ENCODE peak calls at places on chromosomes 5 and 9, in seven cellular contexts. Y, G, P, S, I, J and V are unnamed samples.

GRCh38 chr5:132059696-132060500 is 557 bp upstream of the IL3 start:
- DNase-seq in Y (no peak), G (no peak), P (no peak), S (no peak), I (peak; percentile 3), J (no peak), V (no peak)

GRCh38 chr5:81268797-81269196 is 32.6 kb upstream of the ZCCHC9 start:
- DNase-seq in Y (no peak), G (peak; percentile 54), P (no peak), S (no peak), I (no peak), J (no peak), V (peak; percentile 38)

GRCh38 chr9:83981126-83981871 is 694 bp downstream of the RMI1 start:
- DNase-seq in Y (no peak), G (no peak), P (no peak), S (no peak), I (peak; percentile 48), J (no peak), V (no peak)

GRCh38 chr9:3576358-3576757 is 50.6 kb upstream of the RFX3 start:
- DNase-seq in Y (no peak), G (no peak), P (no peak), S (no peak), I (no peak), J (no peak), V (no peak)

GRCh38 chr5:42950466-42951168 is 89.5 kb downstream of the ANXA2R start:
- DNase-seq in Y (peak; percentile 32), G (no peak), P (no peak), S (peak; percentile 48), I (peak; percentile 31), J (peak; percentile 42), V (peak; percentile 97)

GRCh38 chr9:3150030-3150429 is 306.1 kb upstream of the PUM3 start:
- DNase-seq in Y (no peak), G (peak; percentile 35), P (no peak), S (no peak), I (no peak), J (no peak), V (no peak)

GRCh38 chr9:6305954-6306563 is 22.1 kb upstream of the TPD52L3 start:
- DNase-seq in Y (peak; percentile 23), G (peak; percentile 42), P (no peak), S (peak; percentile 11), I (peak; percentile 31), J (no peak), V (peak; percentile 32)

GRCh38 chr9:133160742-133161541 is 2.8 kb downstream of the GBGT1 start:
- DNase-seq in Y (no peak), G (peak; percentile 52), P (no peak), S (no peak), I (peak; percentile 88), J (peak; percentile 67), V (peak; percentile 68)

GRCh38 chr9:125329978-125330377 is 68.4 kb downstream of the GAPVD1 start:
- DNase-seq in Y (no peak), G (no peak), P (no peak), S (no peak), I (no peak), J (no peak), V (no peak)
- TF ChIP-seq YY1 in Y (no peak), G (no peak), P (no peak), S (no peak), I (no peak), J (no peak), V (no peak)

GRCh38 chr9:36158122-36158521 is 11.1 kb upstream of the CCIN start:
- DNase-seq in Y (no peak), G (no peak), P (no peak), S (no peak), I (no peak), J (no peak), V (no peak)

GRCh38 chr9:36162211-36162610 is 7.0 kb upstream of the CCIN start:
- DNase-seq in Y (no peak), G (no peak), P (no peak), S (no peak), I (no peak), J (no peak), V (no peak)

GRCh38 chr9:36161187-36161586 is 8.0 kb upstream of the CCIN start:
- DNase-seq in Y (no peak), G (no peak), P (no peak), S (no peak), I (no peak), J (no peak), V (no peak)

GRCh38 chr9:36163049-36163839 is 5.9 kb upstream of the CCIN start:
- DNase-seq in Y (no peak), G (peak; percentile 54), P (peak; percentile 85), S (peak; percentile 96), I (peak; percentile 89), J (no peak), V (no peak)

GRCh38 chr9:36158917-36159316 is 10.3 kb upstream of the CCIN start:
- DNase-seq in Y (no peak), G (no peak), P (no peak), S (no peak), I (no peak), J (no peak), V (no peak)
- TF ChIP-seq YY1 in Y (no peak), G (no peak), P (no peak), S (no peak), I (no peak), J (no peak), V (no peak)

GRCh38 chr9:124343533-124344290 is 71.5 kb downstream of the PSMB7 start:
- DNase-seq in Y (no peak), G (no peak), P (no peak), S (no peak), I (no peak), J (no peak), V (no peak)

GRCh38 chr9:124341455-124342170 is 73.6 kb downstream of the PSMB7 start:
- DNase-seq in Y (no peak), G (no peak), P (no peak), S (no peak), I (no peak), J (no peak), V (no peak)

GRCh38 chr9:124342946-124343485 is 72.2 kb downstream of the PSMB7 start:
- DNase-seq in Y (no peak), G (no peak), P (no peak), S (no peak), I (no peak), J (no peak), V (no peak)

GRCh38 chr9:124344291-124345050 is 70.8 kb downstream of the PSMB7 start:
- DNase-seq in Y (no peak), G (no peak), P (no peak), S (no peak), I (no peak), J (no peak), V (no peak)

GRCh38 chr9:124342402-124342945 is 72.8 kb downstream of the PSMB7 start:
- DNase-seq in Y (no peak), G (no peak), P (no peak), S (no peak), I (no peak), J (no peak), V (no peak)
- TF ChIP-seq YY1 in Y (no peak), G (no peak), P (no peak), S (no peak), I (no peak), J (no peak), V (no peak)

DNA sequence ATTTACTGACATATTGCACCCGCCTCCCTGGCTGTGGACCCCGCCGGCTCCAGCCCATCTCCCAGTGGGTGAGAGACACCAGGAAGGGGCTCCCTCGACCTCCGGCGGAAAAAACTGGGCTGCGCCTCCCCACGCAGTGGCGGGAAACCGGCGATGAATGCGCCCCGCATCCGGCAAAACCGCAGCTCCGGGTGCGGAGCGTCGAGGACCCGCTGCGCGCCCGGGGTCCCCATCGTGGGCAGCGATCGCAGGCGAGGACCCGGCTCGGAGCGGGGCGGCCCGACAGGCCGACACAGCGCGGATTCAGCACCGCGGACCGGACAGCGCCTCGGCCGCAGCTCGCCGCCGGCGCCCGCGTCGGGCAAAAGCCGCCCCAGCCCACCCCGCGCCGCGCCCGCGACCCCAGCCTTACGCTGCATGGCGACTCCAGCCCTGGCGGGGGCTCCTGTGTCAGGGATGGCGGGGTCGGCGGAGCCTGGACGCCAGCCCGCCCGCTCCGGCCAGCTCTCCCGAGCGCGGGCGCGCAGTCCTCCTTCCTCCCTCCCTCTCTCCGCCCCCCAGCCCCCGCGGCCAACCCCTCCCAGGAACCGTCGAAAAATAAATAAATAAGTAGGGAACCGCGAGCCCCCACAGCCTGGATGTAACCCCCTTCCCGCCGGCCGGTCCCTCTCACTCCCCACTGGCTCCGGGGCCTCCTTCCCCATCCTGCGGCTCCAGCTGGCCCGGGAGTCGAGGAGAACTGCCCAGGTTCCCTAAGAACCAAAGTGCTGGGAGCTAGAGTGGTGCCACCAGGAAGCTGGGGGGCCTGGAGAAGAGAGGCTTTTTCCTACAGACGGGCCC is 3.1 kb downstream of the LHX3 start:
- DNase-seq in Y (no peak), G (no peak), P (peak; percentile 81), S (no peak), I (peak; percentile 63), J (peak; percentile 84), V (no peak)
- TF ChIP-seq YY1 in Y (no peak), G (no peak), P (no peak), S (no peak), I (no peak), J (no peak), V (no peak)

GRCh38 chr5:1118231-1118698 is 6.4 kb upstream of the SLC12A7 start:
- DNase-seq in Y (no peak), G (no peak), P (no peak), S (no peak), I (no peak), J (peak; percentile 67), V (no peak)
- TF ChIP-seq YY1 in Y (no peak), G (no peak), P (no peak), S (no peak), I (no peak), J (no peak), V (no peak)